ENCODE peak calls at places on chromosome 1, in ten cellular contexts. One of them, this sample, is unnamed.
A peak's percentile ranks its signal among the peaks of the same experiment; 100 is the strongest.

GRCh38 chr1:89721351-89721750 is 88.4 kb downstream of the LRRC8C start:
- DNase-seq in stimulated activated CD4-positive, alpha-beta T cell treated with anti-CD3 and anti-CD28 coated beads, Interleukin-4, amount 100 ng/mL, for 48 hours: no peak
- DNase-seq in stimulated activated naive B cell treated with anti-CD40 and anti-IgM and Interleukin-4, amounts not matched to agents 10 μg/mL and 1 μg/mL and 100 μg/mL, for 72 hours: no peak
- DNase-seq in PC-3: peak; percentile 69
- DNase-seq in PC-9: peak; percentile 56
- DNase-seq in cardiac septum: no peak
- DNase-seq in neural crest cell: no peak
- DNase-seq in H9: no peak
- DNase-seq in NCI-H2029 treated with DMSO at 0.1 percent for 48 hours: no peak
- DNase-seq in GM12865: peak; percentile 44
- DNase-seq in this sample: no peak

GRCh38 chr1:46801323-46802055 is 2.6 kb downstream of the CYP4B1 start:
- DNase-seq in stimulated activated CD4-positive, alpha-beta T cell treated with anti-CD3 and anti-CD28 coated beads, Interleukin-4, amount 100 ng/mL, for 48 hours: no peak
- DNase-seq in stimulated activated naive B cell treated with anti-CD40 and anti-IgM and Interleukin-4, amounts not matched to agents 10 μg/mL and 1 μg/mL and 100 μg/mL, for 72 hours: no peak
- DNase-seq in PC-3: no peak
- DNase-seq in PC-9: no peak
- DNase-seq in cardiac septum: no peak
- DNase-seq in neural crest cell: no peak
- DNase-seq in H9: no peak
- DNase-seq in NCI-H2029 treated with DMSO at 0.1 percent for 48 hours: peak; percentile 99
- DNase-seq in GM12865: no peak
- DNase-seq in this sample: no peak

GRCh38 chr1:154219511-154219910 is 1.2 kb upstream of the UBAP2L start:
- DNase-seq in stimulated activated CD4-positive, alpha-beta T cell treated with anti-CD3 and anti-CD28 coated beads, Interleukin-4, amount 100 ng/mL, for 48 hours: no peak
- DNase-seq in stimulated activated naive B cell treated with anti-CD40 and anti-IgM and Interleukin-4, amounts not matched to agents 10 μg/mL and 1 μg/mL and 100 μg/mL, for 72 hours: no peak
- DNase-seq in PC-3: peak; percentile 35
- DNase-seq in PC-9: no peak
- DNase-seq in cardiac septum: no peak
- DNase-seq in neural crest cell: no peak
- DNase-seq in H9: no peak
- DNase-seq in NCI-H2029 treated with DMSO at 0.1 percent for 48 hours: no peak
- DNase-seq in GM12865: peak; percentile 34
- DNase-seq in this sample: no peak

GRCh38 chr1:8412183-8412831 is 94.4 kb downstream of the SLC45A1 start:
- DNase-seq in stimulated activated CD4-positive, alpha-beta T cell treated with anti-CD3 and anti-CD28 coated beads, Interleukin-4, amount 100 ng/mL, for 48 hours: no peak
- DNase-seq in stimulated activated naive B cell treated with anti-CD40 and anti-IgM and Interleukin-4, amounts not matched to agents 10 μg/mL and 1 μg/mL and 100 μg/mL, for 72 hours: no peak
- DNase-seq in PC-3: peak; percentile 72
- DNase-seq in PC-9: no peak
- DNase-seq in cardiac septum: no peak
- DNase-seq in neural crest cell: no peak
- DNase-seq in H9: no peak
- DNase-seq in NCI-H2029 treated with DMSO at 0.1 percent for 48 hours: no peak
- DNase-seq in GM12865: no peak
- DNase-seq in this sample: no peak

GRCh38 chr1:170559166-170559565 is 27.2 kb downstream of the GORAB start:
- DNase-seq in stimulated activated CD4-positive, alpha-beta T cell treated with anti-CD3 and anti-CD28 coated beads, Interleukin-4, amount 100 ng/mL, for 48 hours: no peak
- DNase-seq in stimulated activated naive B cell treated with anti-CD40 and anti-IgM and Interleukin-4, amounts not matched to agents 10 μg/mL and 1 μg/mL and 100 μg/mL, for 72 hours: no peak
- DNase-seq in PC-3: no peak
- DNase-seq in PC-9: no peak
- DNase-seq in cardiac septum: no peak
- DNase-seq in neural crest cell: no peak
- DNase-seq in H9: no peak
- DNase-seq in NCI-H2029 treated with DMSO at 0.1 percent for 48 hours: no peak
- DNase-seq in GM12865: no peak
- DNase-seq in this sample: no peak

GRCh38 chr1:201508809-201509208 is 1.9 kb upstream of the CSRP1 start:
- DNase-seq in stimulated activated CD4-positive, alpha-beta T cell treated with anti-CD3 and anti-CD28 coated beads, Interleukin-4, amount 100 ng/mL, for 48 hours: no peak
- DNase-seq in stimulated activated naive B cell treated with anti-CD40 and anti-IgM and Interleukin-4, amounts not matched to agents 10 μg/mL and 1 μg/mL and 100 μg/mL, for 72 hours: no peak
- DNase-seq in PC-3: peak; percentile 82
- DNase-seq in PC-9: peak; percentile 58
- DNase-seq in cardiac septum: no peak
- DNase-seq in neural crest cell: no peak
- DNase-seq in H9: no peak
- DNase-seq in NCI-H2029 treated with DMSO at 0.1 percent for 48 hours: no peak
- DNase-seq in GM12865: no peak
- DNase-seq in this sample: no peak

GRCh38 chr1:167650266-167651160 is 20.5 kb downstream of the RCSD1 start:
- DNase-seq in stimulated activated CD4-positive, alpha-beta T cell treated with anti-CD3 and anti-CD28 coated beads, Interleukin-4, amount 100 ng/mL, for 48 hours: no peak
- DNase-seq in stimulated activated naive B cell treated with anti-CD40 and anti-IgM and Interleukin-4, amounts not matched to agents 10 μg/mL and 1 μg/mL and 100 μg/mL, for 72 hours: no peak
- DNase-seq in PC-3: no peak
- DNase-seq in PC-9: no peak
- DNase-seq in cardiac septum: peak; percentile 77
- DNase-seq in neural crest cell: no peak
- DNase-seq in H9: no peak
- DNase-seq in NCI-H2029 treated with DMSO at 0.1 percent for 48 hours: no peak
- DNase-seq in GM12865: peak; percentile 69
- DNase-seq in this sample: no peak

GRCh38 chr1:108816049-108816882 is 40.6 kb downstream of the AKNAD1 start:
- DNase-seq in stimulated activated CD4-positive, alpha-beta T cell treated with anti-CD3 and anti-CD28 coated beads, Interleukin-4, amount 100 ng/mL, for 48 hours: no peak
- DNase-seq in stimulated activated naive B cell treated with anti-CD40 and anti-IgM and Interleukin-4, amounts not matched to agents 10 μg/mL and 1 μg/mL and 100 μg/mL, for 72 hours: no peak
- DNase-seq in PC-3: peak; percentile 44
- DNase-seq in PC-9: peak; percentile 71
- DNase-seq in cardiac septum: no peak
- DNase-seq in neural crest cell: peak; percentile 63
- DNase-seq in H9: peak; percentile 63
- DNase-seq in NCI-H2029 treated with DMSO at 0.1 percent for 48 hours: no peak
- DNase-seq in GM12865: no peak
- DNase-seq in this sample: peak; percentile 91

GRCh38 chr1:186059311-186059710 is 315.7 kb downstream of the TPR start:
- DNase-seq in stimulated activated CD4-positive, alpha-beta T cell treated with anti-CD3 and anti-CD28 coated beads, Interleukin-4, amount 100 ng/mL, for 48 hours: no peak
- DNase-seq in stimulated activated naive B cell treated with anti-CD40 and anti-IgM and Interleukin-4, amounts not matched to agents 10 μg/mL and 1 μg/mL and 100 μg/mL, for 72 hours: no peak
- DNase-seq in PC-3: no peak
- DNase-seq in PC-9: no peak
- DNase-seq in cardiac septum: no peak
- DNase-seq in neural crest cell: no peak
- DNase-seq in H9: no peak
- DNase-seq in NCI-H2029 treated with DMSO at 0.1 percent for 48 hours: peak; percentile 2
- DNase-seq in GM12865: no peak
- DNase-seq in this sample: no peak

GRCh38 chr1:54069792-54070548 is 16.6 kb downstream of the TCEANC2 start:
- DNase-seq in stimulated activated CD4-positive, alpha-beta T cell treated with anti-CD3 and anti-CD28 coated beads, Interleukin-4, amount 100 ng/mL, for 48 hours: no peak
- DNase-seq in stimulated activated naive B cell treated with anti-CD40 and anti-IgM and Interleukin-4, amounts not matched to agents 10 μg/mL and 1 μg/mL and 100 μg/mL, for 72 hours: no peak
- DNase-seq in PC-3: peak; percentile 75
- DNase-seq in PC-9: peak; percentile 55
- DNase-seq in cardiac septum: no peak
- DNase-seq in neural crest cell: no peak
- DNase-seq in H9: no peak
- DNase-seq in NCI-H2029 treated with DMSO at 0.1 percent for 48 hours: peak; percentile 83
- DNase-seq in GM12865: peak; percentile 48
- DNase-seq in this sample: no peak

GRCh38 chr1:36497207-36497606 is 14.5 kb upstream of the CSF3R start:
- DNase-seq in stimulated activated CD4-positive, alpha-beta T cell treated with anti-CD3 and anti-CD28 coated beads, Interleukin-4, amount 100 ng/mL, for 48 hours: no peak
- DNase-seq in stimulated activated naive B cell treated with anti-CD40 and anti-IgM and Interleukin-4, amounts not matched to agents 10 μg/mL and 1 μg/mL and 100 μg/mL, for 72 hours: no peak
- DNase-seq in PC-3: no peak
- DNase-seq in PC-9: peak; percentile 88
- DNase-seq in cardiac septum: no peak
- DNase-seq in neural crest cell: no peak
- DNase-seq in H9: no peak
- DNase-seq in NCI-H2029 treated with DMSO at 0.1 percent for 48 hours: no peak
- DNase-seq in GM12865: no peak
- DNase-seq in this sample: no peak

GRCh38 chr1:1183221-1183747 is 9.6 kb downstream of the TTLL10 start:
- DNase-seq in stimulated activated CD4-positive, alpha-beta T cell treated with anti-CD3 and anti-CD28 coated beads, Interleukin-4, amount 100 ng/mL, for 48 hours: no peak
- DNase-seq in stimulated activated naive B cell treated with anti-CD40 and anti-IgM and Interleukin-4, amounts not matched to agents 10 μg/mL and 1 μg/mL and 100 μg/mL, for 72 hours: no peak
- DNase-seq in PC-3: no peak
- DNase-seq in PC-9: no peak
- DNase-seq in cardiac septum: no peak
- DNase-seq in neural crest cell: no peak
- DNase-seq in H9: no peak
- DNase-seq in NCI-H2029 treated with DMSO at 0.1 percent for 48 hours: no peak
- DNase-seq in GM12865: no peak
- DNase-seq in this sample: no peak

GRCh38 chr1:81174811-81175476 is 625.8 kb upstream of the ADGRL2 start:
- DNase-seq in stimulated activated CD4-positive, alpha-beta T cell treated with anti-CD3 and anti-CD28 coated beads, Interleukin-4, amount 100 ng/mL, for 48 hours: no peak
- DNase-seq in stimulated activated naive B cell treated with anti-CD40 and anti-IgM and Interleukin-4, amounts not matched to agents 10 μg/mL and 1 μg/mL and 100 μg/mL, for 72 hours: no peak
- DNase-seq in PC-3: peak; percentile 98
- DNase-seq in PC-9: peak; percentile 91
- DNase-seq in cardiac septum: no peak
- DNase-seq in neural crest cell: no peak
- DNase-seq in H9: no peak
- DNase-seq in NCI-H2029 treated with DMSO at 0.1 percent for 48 hours: no peak
- DNase-seq in GM12865: no peak
- DNase-seq in this sample: no peak

GRCh38 chr1:244964112-244964971 is 100.0 kb upstream of the HNRNPU start:
- DNase-seq in stimulated activated CD4-positive, alpha-beta T cell treated with anti-CD3 and anti-CD28 coated beads, Interleukin-4, amount 100 ng/mL, for 48 hours: no peak
- DNase-seq in stimulated activated naive B cell treated with anti-CD40 and anti-IgM and Interleukin-4, amounts not matched to agents 10 μg/mL and 1 μg/mL and 100 μg/mL, for 72 hours: no peak
- DNase-seq in PC-3: peak; percentile 90
- DNase-seq in PC-9: peak; percentile 75
- DNase-seq in cardiac septum: no peak
- DNase-seq in neural crest cell: no peak
- DNase-seq in H9: no peak
- DNase-seq in NCI-H2029 treated with DMSO at 0.1 percent for 48 hours: no peak
- DNase-seq in GM12865: no peak
- DNase-seq in this sample: peak; percentile 74

GRCh38 chr1:19529570-19530145 is 44.3 kb upstream of the CAPZB start:
- DNase-seq in stimulated activated CD4-positive, alpha-beta T cell treated with anti-CD3 and anti-CD28 coated beads, Interleukin-4, amount 100 ng/mL, for 48 hours: no peak
- DNase-seq in stimulated activated naive B cell treated with anti-CD40 and anti-IgM and Interleukin-4, amounts not matched to agents 10 μg/mL and 1 μg/mL and 100 μg/mL, for 72 hours: no peak
- DNase-seq in PC-3: no peak
- DNase-seq in PC-9: no peak
- DNase-seq in cardiac septum: no peak
- DNase-seq in neural crest cell: no peak
- DNase-seq in H9: no peak
- DNase-seq in NCI-H2029 treated with DMSO at 0.1 percent for 48 hours: no peak
- DNase-seq in GM12865: no peak
- DNase-seq in this sample: no peak

GRCh38 chr1:15153842-15154479 is 414 bp downstream of the TMEM51 start:
- DNase-seq in stimulated activated CD4-positive, alpha-beta T cell treated with anti-CD3 and anti-CD28 coated beads, Interleukin-4, amount 100 ng/mL, for 48 hours: peak; percentile 40
- DNase-seq in stimulated activated naive B cell treated with anti-CD40 and anti-IgM and Interleukin-4, amounts not matched to agents 10 μg/mL and 1 μg/mL and 100 μg/mL, for 72 hours: peak; percentile 12
- DNase-seq in PC-3: peak; percentile 69
- DNase-seq in PC-9: peak; percentile 40
- DNase-seq in cardiac septum: peak; percentile 83
- DNase-seq in neural crest cell: peak; percentile 68
- DNase-seq in H9: peak; percentile 78
- DNase-seq in NCI-H2029 treated with DMSO at 0.1 percent for 48 hours: no peak
- DNase-seq in GM12865: no peak
- DNase-seq in this sample: peak; percentile 88

GRCh38 chr1:245261786-245262185 is 107.0 kb downstream of the KIF26B start:
- DNase-seq in stimulated activated CD4-positive, alpha-beta T cell treated with anti-CD3 and anti-CD28 coated beads, Interleukin-4, amount 100 ng/mL, for 48 hours: no peak
- DNase-seq in stimulated activated naive B cell treated with anti-CD40 and anti-IgM and Interleukin-4, amounts not matched to agents 10 μg/mL and 1 μg/mL and 100 μg/mL, for 72 hours: no peak
- DNase-seq in PC-3: peak; percentile 33
- DNase-seq in PC-9: no peak
- DNase-seq in cardiac septum: no peak
- DNase-seq in neural crest cell: no peak
- DNase-seq in H9: no peak
- DNase-seq in NCI-H2029 treated with DMSO at 0.1 percent for 48 hours: no peak
- DNase-seq in GM12865: no peak
- DNase-seq in this sample: no peak

GRCh38 chr1:30514137-30514654 is 209.2 kb downstream of the MATN1 start:
- DNase-seq in stimulated activated CD4-positive, alpha-beta T cell treated with anti-CD3 and anti-CD28 coated beads, Interleukin-4, amount 100 ng/mL, for 48 hours: no peak
- DNase-seq in stimulated activated naive B cell treated with anti-CD40 and anti-IgM and Interleukin-4, amounts not matched to agents 10 μg/mL and 1 μg/mL and 100 μg/mL, for 72 hours: no peak
- DNase-seq in PC-3: no peak
- DNase-seq in PC-9: no peak
- DNase-seq in cardiac septum: peak; percentile 56
- DNase-seq in neural crest cell: no peak
- DNase-seq in H9: peak; percentile 20
- DNase-seq in NCI-H2029 treated with DMSO at 0.1 percent for 48 hours: no peak
- DNase-seq in GM12865: no peak
- DNase-seq in this sample: peak; percentile 42

GRCh38 chr1:31793586-31794285 is 22.1 kb downstream of the SPOCD1 start:
- DNase-seq in stimulated activated CD4-positive, alpha-beta T cell treated with anti-CD3 and anti-CD28 coated beads, Interleukin-4, amount 100 ng/mL, for 48 hours: no peak
- DNase-seq in stimulated activated naive B cell treated with anti-CD40 and anti-IgM and Interleukin-4, amounts not matched to agents 10 μg/mL and 1 μg/mL and 100 μg/mL, for 72 hours: no peak
- DNase-seq in PC-3: no peak
- DNase-seq in PC-9: no peak
- DNase-seq in cardiac septum: peak; percentile 65
- DNase-seq in neural crest cell: no peak
- DNase-seq in H9: peak; percentile 22
- DNase-seq in NCI-H2029 treated with DMSO at 0.1 percent for 48 hours: no peak
- DNase-seq in GM12865: no peak
- DNase-seq in this sample: peak; percentile 68